ENCODE peak calls at places on chromosomes 4 and X, in five cellular contexts. X is A673, L is lung, G is astrocyte, P is upper lobe of left lung. Z is an unnamed sample.

GRCh38 chrX:81542255-81542654 is 340.4 kb downstream of the SH3BGRL start:
- DNase-seq in X (no peak), L (no peak), G (no peak), P (no peak), Z (no peak)

GRCh38 chr4:176198316-176198903 is 3.0 kb upstream of the SPATA4 start:
- DNase-seq in X (no peak), L (peak), G (no peak), P (peak), Z (no peak)

GRCh38 chr4:142043509-142043908 is 407.1 kb downstream of the IL15 start:
- DNase-seq in X (no peak), L (no peak), G (peak), P (no peak), Z (no peak)

GRCh38 chrX:65697173-65697572 is 29.7 kb downstream of the MSN start:
- DNase-seq in X (peak), L (no peak), G (peak), P (no peak), Z (no peak)

GRCh38 chrX:30865020-30865419 is 24.0 kb downstream of the TAB3 start:
- DNase-seq in X (peak), L (no peak), G (no peak), P (peak), Z (peak)

GRCh38 chr4:70873216-70873615 is 29.0 kb upstream of the MOB1B start:
- DNase-seq in X (no peak), L (no peak), G (no peak), P (no peak), Z (no peak)

GRCh38 chr4:185399466-185399865 is 2.8 kb downstream of the ANKRD37 start:
- DNase-seq in X (no peak), L (no peak), G (no peak), P (no peak), Z (no peak)

GRCh38 chrX:68693481-68694410 is 46.3 kb downstream of the STARD8 start:
- DNase-seq in X (peak), L (peak), G (peak), P (peak), Z (peak)

GRCh38 chrX:23436875-23437274 is 102.2 kb downstream of the PTCHD1 start:
- DNase-seq in X (no peak), L (no peak), G (no peak), P (no peak), Z (no peak)

GRCh38 chrX:19245711-19246269 is 97.9 kb upstream of the PDHA1 start:
- DNase-seq in X (no peak), L (no peak), G (no peak), P (no peak), Z (no peak)

GRCh38 chr4:88900432-88900831 is 156.6 kb downstream of the FAM13A start:
- DNase-seq in X (no peak), L (no peak), G (peak), P (no peak), Z (no peak)

GRCh38 chrX:73683236-73683859 is 120.4 kb downstream of the CHIC1 start:
- DNase-seq in X (peak), L (no peak), G (peak), P (no peak), Z (no peak)

GRCh38 chr4:76969941-76970529 is 20.5 kb downstream of the SEPTIN11 start:
- DNase-seq in X (no peak), L (no peak), G (no peak), P (no peak), Z (no peak)

GRCh38 chr4:154049457-154050181 is 260.7 kb upstream of the SFRP2 start:
- DNase-seq in X (peak), L (no peak), G (peak), P (no peak), Z (no peak)
- TF ChIP-seq CTCF in X (peak), L (no peak), G (no peak), P (no peak), Z (no peak)

DNA sequence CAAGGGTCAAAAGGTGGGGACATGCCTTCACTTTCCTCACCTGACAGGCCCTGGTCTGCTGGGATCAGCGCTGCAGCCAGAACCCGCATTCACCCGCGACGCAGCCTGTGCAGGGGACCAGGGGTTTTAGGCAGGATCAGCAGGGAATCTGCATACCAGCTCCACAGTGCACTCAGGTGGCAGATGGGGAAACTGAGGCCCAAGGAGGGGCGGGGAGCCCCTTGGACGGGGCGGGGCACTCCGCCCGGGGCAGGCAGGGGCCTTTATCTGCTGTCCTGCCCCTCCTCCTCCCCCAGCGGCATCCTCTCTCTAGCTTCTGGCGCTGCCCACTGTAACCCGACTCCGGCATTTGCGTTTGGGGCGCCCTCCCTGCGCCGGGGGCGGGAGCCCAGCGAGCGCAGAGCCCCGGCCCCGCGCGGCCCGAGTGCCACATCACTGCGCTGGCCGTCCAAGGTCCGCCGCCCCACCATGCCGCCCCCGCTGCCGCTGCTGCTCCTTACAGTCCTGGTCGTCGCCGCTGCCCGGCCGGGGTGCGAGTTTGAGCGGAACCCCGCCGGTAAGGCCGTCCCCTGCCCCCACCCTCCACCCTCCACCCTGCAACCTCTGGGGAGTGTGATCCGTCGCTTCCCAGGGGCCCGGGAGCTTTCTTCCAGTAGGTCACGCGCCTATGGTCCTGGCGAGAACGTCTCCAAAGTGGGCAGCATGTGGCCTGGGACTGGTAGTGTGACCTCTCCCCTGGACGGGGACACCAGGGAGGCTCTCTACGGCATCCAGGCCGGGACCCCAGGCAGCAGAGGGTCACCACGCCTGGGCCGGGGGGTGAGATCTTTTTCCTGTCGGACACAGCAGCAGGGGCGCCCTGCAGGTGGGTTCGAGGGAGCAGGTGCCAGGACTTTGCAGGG is at the start of gene CPZ:
- DNase-seq in X (no peak), L (no peak), G (peak), P (no peak), Z (no peak)
- H3K4me3 ChIP-seq in X (no peak), L (no peak), G (no peak), P (no peak), Z (no peak)

DNA sequence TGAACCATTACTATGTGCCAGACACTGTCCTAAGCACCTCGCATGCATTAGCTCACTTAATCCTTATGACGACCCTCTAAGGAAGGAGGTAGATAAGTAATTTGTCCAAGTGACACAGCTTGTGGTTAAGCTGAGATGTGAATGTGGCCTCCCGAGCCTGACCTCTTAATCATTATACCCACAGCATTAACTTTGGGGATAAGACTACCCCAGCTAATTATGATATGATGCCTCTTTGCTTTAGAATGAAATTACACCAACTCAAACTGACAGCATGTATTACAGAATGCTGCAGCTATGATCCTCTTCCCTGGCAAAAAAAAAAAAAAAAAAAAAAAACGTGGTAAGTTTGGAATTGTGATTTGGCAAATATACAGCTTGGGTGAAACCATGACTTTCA is 53.5 kb downstream of the APBB2 start:
- DNase-seq in X (no peak), L (no peak), G (peak), P (no peak), Z (no peak)
- TF ChIP-seq CTCF in X (no peak), L (no peak), G (no peak), P (no peak), Z (no peak)

GRCh38 chrX:47583240-47583861 is 1.1 kb downstream of the TIMP1 start:
- DNase-seq in X (no peak), L (peak), G (no peak), P (no peak), Z (no peak)
- H3K4me3 ChIP-seq in X (peak), L (peak), G (peak), P (no peak), Z (peak)

GRCh38 chr4:52107745-52108144 is 56.6 kb downstream of the SPATA18 start:
- DNase-seq in X (peak), L (no peak), G (no peak), P (no peak), Z (no peak)
- TF ChIP-seq CTCF in X (peak), L (no peak), G (no peak), P (no peak), Z (no peak)

GRCh38 chr4:158134257-158134656 is 38.6 kb downstream of the GASK1B start:
- DNase-seq in X (no peak), L (no peak), G (no peak), P (no peak), Z (no peak)

GRCh38 chr4:158133551-158133950 is 39.3 kb downstream of the GASK1B start:
- DNase-seq in X (no peak), L (no peak), G (no peak), P (no peak), Z (no peak)

GRCh38 chr4:158139086-158139485 is 33.7 kb downstream of the GASK1B start:
- DNase-seq in X (no peak), L (no peak), G (peak), P (no peak), Z (no peak)
- H3K4me3 ChIP-seq in X (no peak), L (no peak), G (no peak), P (no peak), Z (no peak)

GRCh38 chrX:128818690-128819089 is 704.6 kb downstream of the SMARCA1 start:
- DNase-seq in X (no peak), L (no peak), G (no peak), P (no peak), Z (no peak)

DNA sequence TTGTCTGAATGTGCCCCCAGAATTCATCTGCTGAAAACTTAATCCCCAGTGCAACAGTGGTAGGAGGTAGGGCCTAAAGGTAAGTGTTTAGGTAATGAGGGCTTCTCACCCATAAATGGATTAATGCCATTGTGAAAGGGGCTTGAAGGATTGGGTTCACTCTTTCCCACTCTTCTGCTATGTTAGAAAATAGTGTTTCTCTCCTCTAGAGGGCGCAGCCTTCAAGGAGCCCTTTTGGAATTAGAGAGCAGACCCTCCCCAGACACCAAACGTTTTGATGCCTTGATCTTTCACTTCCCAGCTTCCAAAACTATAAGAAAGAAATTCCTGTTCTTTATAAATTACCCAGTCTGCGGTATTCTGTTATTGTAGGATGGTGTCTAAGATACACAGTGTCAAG is 706.4 kb downstream of the SMARCA1 start:
- DNase-seq in X (peak), L (no peak), G (no peak), P (no peak), Z (no peak)
- TF ChIP-seq CTCF in X (peak), L (no peak), G (no peak), P (no peak), Z (peak)

GRCh38 chr4:5770051-5770450 is 59.0 kb downstream of the EVC start:
- DNase-seq in X (no peak), L (no peak), G (no peak), P (no peak), Z (no peak)

GRCh38 chr4:5773271-5773555 is 62.2 kb downstream of the EVC start:
- DNase-seq in X (no peak), L (no peak), G (peak), P (no peak), Z (no peak)

GRCh38 chr4:5774416-5775056 is 63.5 kb downstream of the EVC start:
- DNase-seq in X (peak), L (no peak), G (no peak), P (no peak), Z (no peak)

GRCh38 chr4:5776510-5776909 is 65.5 kb downstream of the EVC start:
- DNase-seq in X (no peak), L (no peak), G (no peak), P (no peak), Z (no peak)

GRCh38 chr4:5772528-5773270 is 61.7 kb downstream of the EVC start:
- DNase-seq in X (no peak), L (no peak), G (no peak), P (no peak), Z (no peak)
- H3K4me3 ChIP-seq in X (no peak), L (no peak), G (no peak), P (no peak), Z (no peak)

GRCh38 chrX:49039598-49040375 is 3.4 kb downstream of the TFE3 start:
- DNase-seq in X (peak), L (peak), G (peak), P (peak), Z (peak)
- TF ChIP-seq CTCF in X (no peak), L (no peak), G (no peak), P (peak), Z (no peak)

GRCh38 chr4:1013225-1014073 is 2.0 kb downstream of the FGFRL1 start:
- DNase-seq in X (no peak), L (no peak), G (no peak), P (no peak), Z (no peak)

GRCh38 chr4:1011022-1011694 is at the start of gene FGFRL1:
- DNase-seq in X (peak), L (peak), G (peak), P (peak), Z (peak)

GRCh38 chr4:1010522-1011021 is 854 bp upstream of the FGFRL1 start:
- DNase-seq in X (peak), L (peak), G (peak), P (peak), Z (peak)

GRCh38 chr4:1009647-1010521 is 1.5 kb upstream of the FGFRL1 start:
- DNase-seq in X (peak), L (peak), G (no peak), P (peak), Z (peak)

GRCh38 chr4:1012031-1012739 is 759 bp downstream of the FGFRL1 start:
- DNase-seq in X (peak), L (peak), G (peak), P (peak), Z (no peak)
- H3K4me3 ChIP-seq in X (peak), L (peak), G (peak), P (peak), Z (peak)

Z was measured in GM12865.